ENCODE peak calls at places on chromosomes 4 and X, in nine cellular contexts. Z is cardiac muscle cell; Y is GM23248; E is sigmoid colon; P is A549; G is effector memory CD4-positive, alpha-beta T cell; J is suprapubic skin; R is CD4-positive, alpha-beta T cell; F is fibroblast of lung. I is an unnamed sample.

GRCh38 chrX:30649859-30650258 is 3.4 kb upstream of the GK start:
- DNase-seq in Z (peak), Y (no peak), E (no peak), P (no peak), G (no peak), J (no peak), R (no peak), F (peak), I (no peak)

GRCh38 chr4:95524184-95524583 is 24.6 kb downstream of the UNC5C start:
- DNase-seq in Z (no peak), Y (no peak), E (no peak), P (no peak), G (no peak), J (no peak), R (no peak), F (no peak), I (no peak)

GRCh38 chrX:135009838-135010237 is 12.5 kb downstream of the RTL8B start:
- DNase-seq in Z (no peak), Y (no peak), E (no peak), P (no peak), G (no peak), J (no peak), R (no peak), F (no peak), I (no peak)

GRCh38 chr4:118327554-118328241 is 25.1 kb downstream of the PRSS12 start:
- DNase-seq in Z (no peak), Y (peak), E (no peak), P (no peak), G (no peak), J (no peak), R (no peak), F (peak), I (no peak)

GRCh38 chrX:145910017-145910416 is 92.4 kb downstream of the SLITRK2 start:
- DNase-seq in Z (no peak), Y (no peak), E (no peak), P (no peak), G (no peak), J (no peak), R (no peak), F (peak), I (no peak)

GRCh38 chrX:139738581-139738980 is 30.6 kb upstream of the MCF2 start:
- DNase-seq in Z (peak), Y (peak), E (no peak), P (no peak), G (no peak), J (no peak), R (no peak), F (peak), I (no peak)

GRCh38 chrX:110450050-110450449 is 91.4 kb downstream of the RTL9 start:
- DNase-seq in Z (peak), Y (peak), E (peak), P (peak), G (peak), J (peak), R (peak), F (peak), I (peak)

GRCh38 chr4:15197005-15197404 is 194.7 kb downstream of the CPEB2 start:
- DNase-seq in Z (peak), Y (peak), E (no peak), P (peak), G (no peak), J (no peak), R (no peak), F (peak), I (no peak)

GRCh38 chrX:72208126-72208525 is 26.6 kb downstream of the PIN4 start:
- DNase-seq in Z (no peak), Y (peak), E (no peak), P (no peak), G (no peak), J (no peak), R (no peak), F (no peak), I (no peak)

GRCh38 chr4:17027495-17027894 is 129.1 kb upstream of the LDB2 start:
- DNase-seq in Z (peak), Y (peak), E (no peak), P (peak), G (no peak), J (no peak), R (no peak), F (peak), I (peak)

GRCh38 chr4:16588651-16589050 is 309.8 kb downstream of the LDB2 start:
- DNase-seq in Z (no peak), Y (no peak), E (no peak), P (no peak), G (no peak), J (no peak), R (no peak), F (no peak), I (no peak)

GRCh38 chr4:102761902-102762301 is 1.1 kb upstream of the MANBA start:
- DNase-seq in Z (no peak), Y (no peak), E (no peak), P (no peak), G (no peak), J (no peak), R (no peak), F (no peak), I (no peak)

GRCh38 chrX:109920325-109920724 is 82.6 kb upstream of the TMEM164 start:
- DNase-seq in Z (no peak), Y (no peak), E (no peak), P (no peak), G (no peak), J (no peak), R (no peak), F (no peak), I (no peak)

GRCh38 chrX:123083924-123084323 is 100.2 kb upstream of the GRIA3 start:
- DNase-seq in Z (no peak), Y (peak), E (no peak), P (peak), G (no peak), J (no peak), R (no peak), F (no peak), I (no peak)

GRCh38 chrX:50881028-50881427 is 29.5 kb upstream of the BMP15 start:
- DNase-seq in Z (no peak), Y (no peak), E (no peak), P (no peak), G (no peak), J (no peak), R (no peak), F (no peak), I (no peak)

GRCh38 chrX:74023203-74023602 is 280.8 kb upstream of the ZCCHC13 start:
- DNase-seq in Z (no peak), Y (no peak), E (no peak), P (no peak), G (no peak), J (no peak), R (no peak), F (no peak), I (no peak)

GRCh38 chrX:119150163-119151135 is 22.8 kb upstream of the KIAA1210 start:
- DNase-seq in Z (no peak), Y (no peak), E (no peak), P (no peak), G (no peak), J (peak), R (no peak), F (no peak), I (no peak)

GRCh38 chrX:115023811-115024210 is 6.4 kb upstream of the IL13RA2 start:
- DNase-seq in Z (no peak), Y (no peak), E (no peak), P (no peak), G (no peak), J (no peak), R (no peak), F (no peak), I (no peak)

GRCh38 chr4:17577660-17578481 is 873 bp downstream of the LAP3 start:
- DNase-seq in Z (peak), Y (peak), E (peak), P (no peak), G (no peak), J (peak), R (peak), F (peak), I (no peak)

GRCh38 chrX:101051153-101051548 is 760 bp downstream of the TRMT2B start:
- DNase-seq in Z (no peak), Y (no peak), E (peak), P (no peak), G (no peak), J (no peak), R (no peak), F (no peak), I (no peak)

GRCh38 chr4:6056976-6057766 is 38.9 kb upstream of the C4orf50 start:
- DNase-seq in Z (no peak), Y (no peak), E (peak), P (no peak), G (no peak), J (no peak), R (no peak), F (no peak), I (no peak)

GRCh38 chr4:8157496-8157895 is 1.1 kb downstream of the ABLIM2 start:
- DNase-seq in Z (peak), Y (no peak), E (no peak), P (no peak), G (no peak), J (no peak), R (no peak), F (no peak), I (no peak)

GRCh38 chrX:16612257-16612987 is 37.5 kb upstream of the S100G start:
- DNase-seq in Z (no peak), Y (no peak), E (no peak), P (no peak), G (no peak), J (no peak), R (no peak), F (no peak), I (no peak)

GRCh38 chr4:28010543-28011235 is 1150.0 kb downstream of the STIM2 start:
- DNase-seq in Z (peak), Y (peak), E (no peak), P (no peak), G (no peak), J (no peak), R (no peak), F (peak), I (no peak)

GRCh38 chrX:110228453-110228852 is 89.4 kb downstream of the AMMECR1 start:
- DNase-seq in Z (no peak), Y (no peak), E (no peak), P (no peak), G (no peak), J (no peak), R (no peak), F (no peak), I (no peak)

GRCh38 chrX:110743679-110744340 is 51.8 kb downstream of the CHRDL1 start:
- DNase-seq in Z (no peak), Y (peak), E (no peak), P (no peak), G (no peak), J (no peak), R (no peak), F (peak), I (no peak)

GRCh38 chr4:71456841-71457240 is 118.0 kb downstream of the SLC4A4 start:
- DNase-seq in Z (peak), Y (peak), E (no peak), P (peak), G (no peak), J (no peak), R (no peak), F (peak), I (peak)

GRCh38 chr4:104490096-104490769 is 4.5 kb downstream of the CXXC4 start:
- DNase-seq in Z (no peak), Y (no peak), E (peak), P (peak), G (no peak), J (no peak), R (no peak), F (peak), I (no peak)

GRCh38 chr4:181030961-181031360 is 1212.2 kb upstream of the TENM3 start:
- DNase-seq in Z (no peak), Y (peak), E (no peak), P (no peak), G (no peak), J (no peak), R (no peak), F (peak), I (no peak)

GRCh38 chrX:67544281-67544680 is 460 bp downstream of the AR start:
- DNase-seq in Z (no peak), Y (peak), E (peak), P (peak), G (no peak), J (no peak), R (no peak), F (peak), I (no peak)

GRCh38 chr4:91243132-91243531 is 1060.6 kb upstream of the GRID2 start:
- DNase-seq in Z (peak), Y (no peak), E (no peak), P (peak), G (no peak), J (no peak), R (no peak), F (peak), I (no peak)

GRCh38 chr4:112898357-112899141 is 150.9 kb upstream of the ANK2 start:
- DNase-seq in Z (no peak), Y (peak), E (no peak), P (no peak), G (no peak), J (no peak), R (no peak), F (no peak), I (no peak)

GRCh38 chr4:17077105-17077504 is 178.7 kb upstream of the LDB2 start:
- DNase-seq in Z (no peak), Y (no peak), E (no peak), P (no peak), G (no peak), J (no peak), R (no peak), F (no peak), I (no peak)

GRCh38 chr4:13541720-13542576 is 2.4 kb downstream of the NKX3-2 start:
- DNase-seq in Z (no peak), Y (no peak), E (peak), P (peak), G (no peak), J (no peak), R (no peak), F (no peak), I (no peak)

GRCh38 chrX:16185725-16186136 is 18.4 kb downstream of the MAGEB17 start:
- DNase-seq in Z (peak), Y (peak), E (no peak), P (peak), G (no peak), J (no peak), R (no peak), F (peak), I (peak)

GRCh38 chr4:77232653-77233052 is 75.6 kb downstream of the CCNG2 start:
- DNase-seq in Z (no peak), Y (peak), E (no peak), P (peak), G (no peak), J (no peak), R (no peak), F (no peak), I (no peak)

GRCh38 chrX:20265726-20266681 is 705 bp downstream of the RPS6KA3 start:
- DNase-seq in Z (no peak), Y (peak), E (peak), P (peak), G (peak), J (peak), R (peak), F (no peak), I (no peak)

GRCh38 chrX:21398424-21398823 is 24.2 kb downstream of the CNKSR2 start:
- DNase-seq in Z (no peak), Y (peak), E (no peak), P (no peak), G (no peak), J (no peak), R (no peak), F (no peak), I (no peak)

GRCh38 chr4:67896421-67897065 is 12.7 kb upstream of the TMPRSS11D start:
- DNase-seq in Z (no peak), Y (no peak), E (no peak), P (no peak), G (no peak), J (no peak), R (no peak), F (no peak), I (no peak)

DNA sequence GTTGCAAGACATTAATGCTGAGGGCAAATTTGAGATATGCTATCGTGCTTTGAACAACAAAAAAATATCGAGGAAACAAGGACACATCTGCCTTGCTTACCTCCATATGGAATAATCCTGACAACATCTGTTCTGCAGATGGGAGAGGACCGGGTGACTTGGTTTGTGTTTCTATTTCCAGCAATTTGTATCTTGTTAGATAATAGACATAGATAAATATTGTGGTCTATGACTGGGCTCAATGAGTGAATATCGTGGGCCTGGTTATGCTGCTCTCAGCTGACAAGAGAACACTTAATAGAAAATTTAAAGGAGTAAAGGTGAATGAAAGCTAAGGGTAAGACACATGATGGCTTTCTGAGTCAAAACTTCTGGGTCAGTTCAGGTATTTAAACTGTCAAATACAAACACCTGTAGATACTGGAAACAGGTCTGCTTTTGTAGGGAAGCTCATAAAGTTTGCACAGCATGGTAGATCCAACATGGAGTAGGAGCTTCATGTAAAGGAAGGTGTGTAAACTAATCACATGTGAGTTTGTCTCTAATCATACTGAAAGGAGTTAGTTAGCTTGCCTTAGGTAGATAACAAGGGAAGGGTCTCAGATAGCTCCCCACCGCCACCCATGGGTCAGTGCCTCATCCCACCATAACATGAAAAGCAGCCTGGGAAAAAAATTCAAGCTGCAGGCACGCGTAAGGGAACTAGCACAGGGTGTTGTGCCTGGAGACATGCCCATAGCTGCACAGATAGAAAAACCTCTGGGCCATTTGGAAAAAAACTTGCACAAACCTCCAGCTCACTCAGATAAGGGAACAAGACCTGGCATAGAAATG is 904.1 kb upstream of the EPHA5 start:
- DNase-seq in Z (peak), Y (no peak), E (no peak), P (peak), G (no peak), J (no peak), R (no peak), F (peak), I (no peak)
- H3K27ac ChIP-seq in Z (no peak), Y (no peak), E (no peak), P (peak), G (no peak), J (no peak), R (no peak), F (no peak), I (no peak)

GRCh38 chr4:99679976-99680375 is 22.3 kb upstream of the C4orf54 start:
- DNase-seq in Z (no peak), Y (no peak), E (no peak), P (no peak), G (no peak), J (no peak), R (no peak), F (no peak), I (no peak)

GRCh38 chr4:99685234-99685633 is 27.6 kb upstream of the C4orf54 start:
- DNase-seq in Z (no peak), Y (no peak), E (no peak), P (no peak), G (no peak), J (no peak), R (no peak), F (no peak), I (no peak)

GRCh38 chr4:99679204-99679603 is 21.6 kb upstream of the C4orf54 start:
- DNase-seq in Z (peak), Y (peak), E (no peak), P (no peak), G (no peak), J (no peak), R (no peak), F (peak), I (no peak)

GRCh38 chr4:99687120-99687519 is 29.5 kb upstream of the C4orf54 start:
- DNase-seq in Z (no peak), Y (no peak), E (no peak), P (no peak), G (no peak), J (no peak), R (no peak), F (no peak), I (no peak)

GRCh38 chr4:99683913-99684312 is 26.3 kb upstream of the C4orf54 start:
- DNase-seq in Z (no peak), Y (no peak), E (no peak), P (no peak), G (no peak), J (no peak), R (no peak), F (no peak), I (no peak)
- H3K27ac ChIP-seq in Z (peak), Y (no peak), E (no peak), P (no peak), G (no peak), J (no peak), R (no peak), F (no peak), I (no peak)

GRCh38 chr4:39710098-39710896 is 12.4 kb downstream of the UBE2K start:
- DNase-seq in Z (no peak), Y (no peak), E (no peak), P (no peak), G (no peak), J (no peak), R (no peak), F (no peak), I (no peak)
- H3K27ac ChIP-seq in Z (no peak), Y (no peak), E (no peak), P (no peak), G (no peak), J (no peak), R (no peak), F (no peak), I (no peak)

GRCh38 chr4:39450618-39451017 is 8.1 kb downstream of the RPL9 start:
- DNase-seq in Z (no peak), Y (no peak), E (no peak), P (no peak), G (no peak), J (no peak), R (no peak), F (no peak), I (no peak)

GRCh38 chr4:39441593-39441992 is 17.1 kb downstream of the RPL9 start:
- DNase-seq in Z (no peak), Y (no peak), E (no peak), P (no peak), G (no peak), J (no peak), R (no peak), F (no peak), I (no peak)

GRCh38 chr4:39442910-39443480 is 15.7 kb downstream of the RPL9 start:
- DNase-seq in Z (no peak), Y (no peak), E (no peak), P (no peak), G (no peak), J (no peak), R (no peak), F (no peak), I (no peak)

GRCh38 chr4:39446842-39447573 is 11.7 kb downstream of the RPL9 start:
- DNase-seq in Z (peak), Y (peak), E (peak), P (no peak), G (peak), J (peak), R (peak), F (peak), I (no peak)

DNA sequence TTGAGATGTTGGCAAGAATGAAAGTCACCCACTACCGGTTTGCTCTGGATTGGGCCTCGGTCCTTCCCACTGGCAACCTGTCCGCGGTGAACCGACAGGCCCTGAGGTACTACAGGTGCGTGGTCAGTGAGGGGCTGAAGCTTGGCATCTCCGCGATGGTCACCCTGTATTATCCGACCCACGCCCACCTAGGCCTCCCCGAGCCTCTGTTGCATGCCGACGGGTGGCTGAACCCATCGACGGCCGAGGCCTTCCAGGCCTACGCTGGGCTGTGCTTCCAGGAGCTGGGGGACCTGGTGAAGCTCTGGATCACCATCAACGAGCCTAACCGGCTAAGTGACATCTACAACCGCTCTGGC is 12.3 kb downstream of the RPL9 start:
- DNase-seq in Z (no peak), Y (no peak), E (no peak), P (no peak), G (no peak), J (no peak), R (no peak), F (no peak), I (no peak)
- H3K27ac ChIP-seq in Z (no peak), Y (no peak), E (no peak), P (no peak), G (no peak), J (no peak), R (no peak), F (no peak), I (no peak)

I was measured in AG04450.